ENCODE peak calls at places on chromosomes 11 and 22, in nine cellular contexts. S, G, J, I, L, X, A, W and N are unnamed samples.

GRCh38 chr22:38715176-38715764 is 9.5 kb downstream of the GTPBP1 start:
- DNase-seq in I (no peak), L (no peak), J (no peak), G (no peak), X (no peak), S (no peak), A (no peak), W (no peak), N (no peak)

GRCh38 chr11:70594031-70594430 is 195.7 kb downstream of the CTTN start:
- DNase-seq in W (no peak), L (no peak), G (no peak), I (no peak), S (no peak), X (no peak), J (no peak), A (no peak), N (no peak)

GRCh38 chr11:109140857-109141515 is 281.0 kb upstream of the C11orf87 start:
- DNase-seq in L (no peak), G (no peak), S (no peak), A (no peak), X (no peak), W (no peak), I (no peak), J (no peak), N (no peak)

GRCh38 chr11:88480217-88480616 is 142.7 kb upstream of the CTSC start:
- DNase-seq in S (peak; percentile 98), J (no peak), A (no peak), L (peak; percentile 97), G (peak; percentile 69), X (no peak), W (no peak), I (no peak), N (no peak)

GRCh38 chr11:59102259-59102765 is 4.7 kb upstream of the FAM111B start:
- DNase-seq in X (peak; percentile 74), G (no peak), L (peak; percentile 18), A (peak; percentile 92), I (peak; percentile 56), S (peak; percentile 32), J (peak; percentile 12), W (no peak), N (peak; percentile 73)

GRCh38 chr22:38862375-38863329 is 9.4 kb downstream of the CBX6 start:
- DNase-seq in G (no peak), I (peak; percentile 19), W (no peak), A (peak; percentile 61), J (no peak), S (no peak), X (no peak), L (peak; percentile 63), N (no peak)

GRCh38 chr11:45091563-45092392 is 54.7 kb upstream of the PRDM11 start:
- DNase-seq in I (no peak), G (no peak), L (peak; percentile 61), J (no peak), W (no peak), X (no peak), A (no peak), S (peak; percentile 77), N (peak; percentile 47)

GRCh38 chr11:80778432-80778831 is 1337.6 kb upstream of the TENM4 start:
- DNase-seq in I (no peak), X (no peak), L (no peak), A (no peak), S (no peak), W (no peak), J (no peak), G (no peak), N (no peak)

GRCh38 chr11:123493393-123494063 is 63.5 kb downstream of the GRAMD1B start:
- DNase-seq in L (no peak), W (no peak), X (no peak), S (no peak), G (no peak), I (no peak), J (no peak), A (no peak), N (no peak)

GRCh38 chr22:29342577-29343312 is 27.2 kb upstream of the RASL10A start:
- DNase-seq in I (no peak), W (no peak), X (no peak), G (no peak), L (no peak), S (no peak), A (no peak), J (no peak), N (no peak)

GRCh38 chr22:19524170-19525115 is at the start of gene CLDN5:
- DNase-seq in X (peak; percentile 34), J (peak; percentile 6), W (no peak), L (no peak), S (no peak), A (no peak), I (peak; percentile 20), G (no peak), N (peak; percentile 54)

GRCh38 chr22:25085930-25086901 is 113.4 kb upstream of the CRYBB3 start:
- DNase-seq in J (no peak), A (no peak), S (no peak), I (no peak), X (peak; percentile 78), L (peak; percentile 18), G (peak; percentile 16), W (no peak), N (no peak)

GRCh38 chr11:67030976-67031375 is 8.0 kb downstream of the SYT12 start:
- DNase-seq in W (no peak), X (no peak), S (no peak), I (no peak), A (peak; percentile 89), L (no peak), J (no peak), G (no peak), N (no peak)

GRCh38 chr22:45009881-45010531 is at the start of gene PHF21B:
- DNase-seq in A (peak; percentile 91), J (peak; percentile 87), I (peak; percentile 39), L (peak; percentile 15), S (peak; percentile 13), W (peak; percentile 62), X (peak; percentile 49), G (no peak), N (peak; percentile 74)

GRCh38 chr11:34480339-34480738 is 33.3 kb downstream of the ELF5 start:
- DNase-seq in G (no peak), X (no peak), L (peak; percentile 11), J (no peak), A (no peak), I (no peak), S (no peak), W (no peak), N (no peak)

GRCh38 chr11:86799680-86800075 is 664 bp upstream of the PRSS23 start:
- DNase-seq in G (no peak), J (no peak), W (no peak), X (no peak), I (no peak), S (no peak), A (no peak), L (no peak), N (no peak)

GRCh38 chr11:76792505-76793264 is 9.5 kb downstream of the TSKU start:
- DNase-seq in W (no peak), A (no peak), X (no peak), I (no peak), S (no peak), J (no peak), G (no peak), L (no peak), N (peak; percentile 53)

GRCh38 chr11:2524446-2525165 is 79.8 kb downstream of the KCNQ1 start:
- DNase-seq in W (no peak), L (no peak), I (no peak), G (no peak), X (no peak), A (no peak), S (no peak), J (no peak), N (peak; percentile 40)

GRCh38 chr22:44661659-44662569 is 40.1 kb upstream of the PRR5 start:
- DNase-seq in I (no peak), L (no peak), W (no peak), S (no peak), J (no peak), X (no peak), A (no peak), G (no peak), N (no peak)

GRCh38 chr11:100830978-100831732 is 144.1 kb downstream of the ARHGAP42 start:
- DNase-seq in S (peak; percentile 56), J (no peak), W (no peak), A (no peak), X (no peak), L (peak; percentile 52), I (no peak), G (no peak), N (no peak)

GRCh38 chr22:23023294-23023693 is 47.0 kb upstream of the GNAZ start:
- DNase-seq in I (no peak), S (no peak), J (no peak), G (no peak), W (no peak), A (no peak), L (no peak), X (no peak), N (no peak)

GRCh38 chr11:112884012-112884767 is 77.0 kb upstream of the NCAM1 start:
- DNase-seq in G (no peak), L (peak; percentile 33), I (no peak), A (no peak), J (no peak), X (no peak), W (no peak), S (peak; percentile 23), N (no peak)

GRCh38 chr22:42468841-42469240 is 36.6 kb upstream of the NFAM1 start:
- DNase-seq in J (no peak), W (no peak), S (peak; percentile 12), L (no peak), X (no peak), A (no peak), I (no peak), G (no peak), N (no peak)

GRCh38 chr11:61543606-61544306 is 35.2 kb downstream of the LRRC10B start:
- DNase-seq in X (no peak), S (peak; percentile 36), J (no peak), A (no peak), L (peak; percentile 81), I (no peak), G (no peak), W (no peak), N (no peak)

GRCh38 chr11:128365044-128365443 is 222.3 kb downstream of the ETS1 start:
- DNase-seq in W (no peak), I (no peak), S (peak; percentile 75), J (no peak), L (peak; percentile 84), A (peak; percentile 47), G (no peak), X (peak; percentile 16), N (no peak)

GRCh38 chr11:130379276-130379675 is 49.1 kb downstream of the ADAMTS8 start:
- DNase-seq in A (no peak), S (no peak), X (no peak), W (no peak), I (no peak), L (no peak), G (peak; percentile 61), J (no peak), N (no peak)

GRCh38 chr11:70255717-70256116 is 14.8 kb upstream of the PPFIA1 start:
- DNase-seq in I (no peak), X (no peak), J (no peak), W (no peak), A (no peak), S (no peak), G (no peak), L (no peak), N (no peak)

GRCh38 chr11:1231396-1232327 is 8.8 kb downstream of the MUC5B start:
- DNase-seq in W (no peak), L (no peak), S (no peak), I (no peak), G (no peak), X (no peak), J (no peak), A (no peak), N (no peak)

GRCh38 chr11:59273008-59273841 is 60.5 kb upstream of the MPEG1 start:
- DNase-seq in A (peak; percentile 94), L (no peak), S (no peak), X (peak; percentile 51), W (no peak), G (no peak), I (no peak), J (no peak), N (no peak)